ENCODE peak calls at places on chromosomes 7 and 10, in five cellular contexts. One of them, this sample, is unnamed.

GRCh38 chr7:150976529-150977381 is 1.4 kb downstream of the KCNH2 start:
- DNase-seq in HepG2: no peak
- DNase-seq in SK-N-SH: peak
- DNase-seq in K562: peak
- DNase-seq in GM12878: no peak
- DNase-seq in this sample: no peak

GRCh38 chr10:32055478-32056135 is 618 bp downstream of the KIF5B start:
- DNase-seq in K562: peak
- DNase-seq in SK-N-SH: peak
- DNase-seq in GM12878: no peak
- DNase-seq in HepG2: peak
- DNase-seq in this sample: no peak

GRCh38 chr7:157684596-157685429 is 348.0 kb downstream of the DNAJB6 start:
- DNase-seq in K562: no peak
- DNase-seq in SK-N-SH: peak
- DNase-seq in HepG2: no peak
- DNase-seq in GM12878: no peak
- DNase-seq in this sample: no peak

GRCh38 chr10:87058171-87058570 is 36.5 kb downstream of the GLUD1 start:
- DNase-seq in HepG2: no peak
- DNase-seq in K562: no peak
- DNase-seq in SK-N-SH: no peak
- DNase-seq in GM12878: no peak
- DNase-seq in this sample: no peak

GRCh38 chr10:68561804-68562649 is 1.9 kb downstream of the TET1 start:
- DNase-seq in K562: peak
- DNase-seq in GM12878: no peak
- DNase-seq in HepG2: no peak
- DNase-seq in SK-N-SH: peak
- DNase-seq in this sample: no peak

GRCh38 chr10:79981673-79982485 is 33.0 kb upstream of the SFTPD start:
- DNase-seq in GM12878: no peak
- DNase-seq in HepG2: peak
- DNase-seq in SK-N-SH: peak
- DNase-seq in K562: no peak
- DNase-seq in this sample: peak

GRCh38 chr7:103134866-103135554 is 13.9 kb downstream of the NAPEPLD start:
- DNase-seq in K562: no peak
- DNase-seq in HepG2: no peak
- DNase-seq in GM12878: no peak
- DNase-seq in SK-N-SH: peak
- DNase-seq in this sample: no peak

GRCh38 chr7:43337191-43337590 is 224.7 kb downstream of the HECW1 start:
- DNase-seq in K562: no peak
- DNase-seq in HepG2: no peak
- DNase-seq in SK-N-SH: no peak
- DNase-seq in GM12878: no peak
- DNase-seq in this sample: no peak

GRCh38 chr7:137313196-137313595 is 30.3 kb downstream of the PTN start:
- DNase-seq in K562: no peak
- DNase-seq in SK-N-SH: no peak
- DNase-seq in HepG2: no peak
- DNase-seq in GM12878: no peak
- DNase-seq in this sample: no peak

GRCh38 chr10:22148956-22149355 is 68.9 kb downstream of the EBLN1 start:
- DNase-seq in HepG2: no peak
- DNase-seq in GM12878: no peak
- DNase-seq in SK-N-SH: no peak
- DNase-seq in K562: no peak
- DNase-seq in this sample: no peak

GRCh38 chr7:117993377-117994003 is 120.2 kb upstream of the CTTNBP2 start:
- DNase-seq in HepG2: peak
- DNase-seq in GM12878: no peak
- DNase-seq in K562: peak
- DNase-seq in SK-N-SH: peak
- DNase-seq in this sample: peak

GRCh38 chr7:30084195-30084594 is 50.6 kb upstream of the MTURN start:
- DNase-seq in HepG2: no peak
- DNase-seq in K562: no peak
- DNase-seq in SK-N-SH: no peak
- DNase-seq in GM12878: no peak
- DNase-seq in this sample: no peak

GRCh38 chr7:13262929-13263530 is 575.6 kb downstream of the ARL4A start:
- DNase-seq in HepG2: peak
- DNase-seq in K562: peak
- DNase-seq in SK-N-SH: peak
- DNase-seq in GM12878: no peak
- DNase-seq in this sample: peak

GRCh38 chr7:148624735-148625134 is 34.2 kb downstream of the C7orf33 start:
- DNase-seq in HepG2: no peak
- DNase-seq in K562: no peak
- DNase-seq in SK-N-SH: no peak
- DNase-seq in GM12878: no peak
- DNase-seq in this sample: no peak

GRCh38 chr7:25752967-25753791 is 398.8 kb upstream of the NFE2L3 start:
- DNase-seq in SK-N-SH: no peak
- DNase-seq in GM12878: no peak
- DNase-seq in HepG2: no peak
- DNase-seq in K562: no peak
- DNase-seq in this sample: no peak

GRCh38 chr10:101609481-101609880 is 21.4 kb downstream of the DPCD start:
- DNase-seq in HepG2: no peak
- DNase-seq in GM12878: no peak
- DNase-seq in K562: no peak
- DNase-seq in SK-N-SH: no peak
- DNase-seq in this sample: no peak

GRCh38 chr10:77689339-77689738 is 51.7 kb upstream of the KCNMA1 start:
- DNase-seq in SK-N-SH: no peak
- DNase-seq in GM12878: no peak
- DNase-seq in HepG2: no peak
- DNase-seq in K562: no peak
- DNase-seq in this sample: no peak

GRCh38 chr10:132452216-132452650 is 55.2 kb downstream of the PWWP2B start:
- DNase-seq in SK-N-SH: no peak
- DNase-seq in HepG2: no peak
- DNase-seq in K562: no peak
- DNase-seq in GM12878: no peak
- DNase-seq in this sample: no peak

GRCh38 chr7:116810267-116811116 is 51.9 kb upstream of the CAPZA2 start:
- DNase-seq in K562: no peak
- DNase-seq in SK-N-SH: no peak
- DNase-seq in GM12878: no peak
- DNase-seq in HepG2: peak
- DNase-seq in this sample: no peak

GRCh38 chr10:27747096-27747451 is 1.5 kb upstream of the MKX start:
- DNase-seq in HepG2: no peak
- DNase-seq in SK-N-SH: no peak
- DNase-seq in K562: no peak
- DNase-seq in GM12878: no peak
- DNase-seq in this sample: no peak

GRCh38 chr7:69932034-69932628 is 333.9 kb downstream of the AUTS2 start:
- DNase-seq in SK-N-SH: peak
- DNase-seq in K562: peak
- DNase-seq in GM12878: no peak
- DNase-seq in HepG2: no peak
- DNase-seq in this sample: no peak

GRCh38 chr10:79082631-79083581 is 14.1 kb downstream of the ZMIZ1 start:
- DNase-seq in HepG2: no peak
- DNase-seq in SK-N-SH: no peak
- DNase-seq in GM12878: no peak
- DNase-seq in K562: peak
- DNase-seq in this sample: no peak

GRCh38 chr10:69826094-69826493 is 24.4 kb downstream of the COL13A1 start:
- DNase-seq in SK-N-SH: no peak
- DNase-seq in GM12878: no peak
- DNase-seq in HepG2: no peak
- DNase-seq in K562: no peak
- DNase-seq in this sample: no peak

GRCh38 chr7:108129018-108129965 is 869 bp downstream of the LAMB4 start:
- DNase-seq in GM12878: no peak
- DNase-seq in SK-N-SH: peak
- DNase-seq in K562: peak
- DNase-seq in HepG2: no peak
- DNase-seq in this sample: no peak

GRCh38 chr7:21146642-21147423 is 281.1 kb upstream of the SP4 start:
- DNase-seq in K562: no peak
- DNase-seq in GM12878: no peak
- DNase-seq in SK-N-SH: no peak
- DNase-seq in HepG2: no peak
- DNase-seq in this sample: no peak

GRCh38 chr10:64430690-64431323 is 909.6 kb downstream of the REEP3 start:
- DNase-seq in HepG2: peak
- DNase-seq in GM12878: no peak
- DNase-seq in K562: peak
- DNase-seq in SK-N-SH: peak
- DNase-seq in this sample: peak

DNA sequence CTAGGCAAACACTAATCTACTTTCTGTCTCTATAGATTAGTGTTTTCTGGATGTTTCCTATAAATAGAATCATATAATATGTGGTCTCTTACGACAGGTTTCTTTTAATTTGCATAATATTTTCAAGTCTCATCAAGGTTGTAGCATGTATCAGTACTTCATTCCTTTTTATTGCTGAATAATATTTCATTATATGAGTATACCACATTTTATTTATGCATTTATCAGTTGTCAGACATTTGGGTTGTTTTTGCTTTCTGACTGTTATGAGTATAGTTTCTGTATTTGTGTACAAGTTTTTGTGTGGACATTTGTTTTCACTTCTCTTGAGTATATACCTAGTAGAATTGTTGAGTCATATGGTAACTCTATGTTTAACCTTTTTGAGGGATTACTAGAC is 48.2 kb downstream of the SHOC2 start:
- DNase-seq in K562: no peak
- DNase-seq in HepG2: no peak
- DNase-seq in GM12878: no peak
- DNase-seq in SK-N-SH: no peak
- DNase-seq in this sample: no peak
- TF ChIP-seq ZBTB33 in K562: no peak
- TF ChIP-seq ZBTB33 in HepG2: no peak
- TF ChIP-seq ZBTB33 in GM12878: no peak
- TF ChIP-seq ZBTB33 in SK-N-SH: no peak
- TF ChIP-seq ZBTB33 in this sample: no peak

GRCh38 chr7:6153646-6154541 is 118.5 kb downstream of the CYTH3 start:
- DNase-seq in GM12878: no peak
- DNase-seq in HepG2: no peak
- DNase-seq in SK-N-SH: no peak
- DNase-seq in K562: no peak
- DNase-seq in this sample: no peak

GRCh38 chr7:6157685-6158423 is 114.6 kb downstream of the CYTH3 start:
- DNase-seq in HepG2: no peak
- DNase-seq in SK-N-SH: no peak
- DNase-seq in K562: no peak
- DNase-seq in GM12878: no peak
- DNase-seq in this sample: no peak

GRCh38 chr7:6154542-6155404 is 117.7 kb downstream of the CYTH3 start:
- DNase-seq in HepG2: no peak
- DNase-seq in SK-N-SH: peak
- DNase-seq in GM12878: no peak
- DNase-seq in K562: no peak
- DNase-seq in this sample: no peak

GRCh38 chr7:6156734-6157133 is 115.7 kb downstream of the CYTH3 start:
- DNase-seq in K562: no peak
- DNase-seq in GM12878: no peak
- DNase-seq in SK-N-SH: no peak
- DNase-seq in HepG2: no peak
- DNase-seq in this sample: no peak

DNA sequence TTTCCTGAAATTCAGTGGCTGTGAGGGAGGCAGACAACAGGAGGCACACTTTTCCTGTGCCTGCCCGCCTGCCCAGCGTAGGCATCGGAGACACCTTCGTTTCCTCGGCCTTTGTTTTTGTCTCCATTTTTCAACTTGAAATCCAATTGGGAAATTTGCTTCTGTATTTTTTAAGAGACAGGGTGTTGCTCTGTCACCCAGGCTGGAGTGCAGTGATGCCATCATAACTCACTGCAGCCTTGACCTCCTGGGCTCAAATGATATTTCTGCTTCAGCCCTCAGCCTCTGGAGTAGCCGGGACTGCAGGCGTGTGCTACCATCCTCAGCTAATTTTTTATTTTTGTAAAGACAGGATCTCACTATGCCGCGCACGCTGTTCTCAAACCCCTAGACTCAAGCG is 116.8 kb downstream of the CYTH3 start:
- DNase-seq in K562: no peak
- DNase-seq in HepG2: no peak
- DNase-seq in SK-N-SH: no peak
- DNase-seq in GM12878: no peak
- DNase-seq in this sample: no peak
- H3K4me3 ChIP-seq in K562: no peak
- H3K4me3 ChIP-seq in HepG2: no peak
- H3K4me3 ChIP-seq in SK-N-SH: no peak
- H3K4me3 ChIP-seq in GM12878: no peak
- H3K4me3 ChIP-seq in this sample: no peak

DNA sequence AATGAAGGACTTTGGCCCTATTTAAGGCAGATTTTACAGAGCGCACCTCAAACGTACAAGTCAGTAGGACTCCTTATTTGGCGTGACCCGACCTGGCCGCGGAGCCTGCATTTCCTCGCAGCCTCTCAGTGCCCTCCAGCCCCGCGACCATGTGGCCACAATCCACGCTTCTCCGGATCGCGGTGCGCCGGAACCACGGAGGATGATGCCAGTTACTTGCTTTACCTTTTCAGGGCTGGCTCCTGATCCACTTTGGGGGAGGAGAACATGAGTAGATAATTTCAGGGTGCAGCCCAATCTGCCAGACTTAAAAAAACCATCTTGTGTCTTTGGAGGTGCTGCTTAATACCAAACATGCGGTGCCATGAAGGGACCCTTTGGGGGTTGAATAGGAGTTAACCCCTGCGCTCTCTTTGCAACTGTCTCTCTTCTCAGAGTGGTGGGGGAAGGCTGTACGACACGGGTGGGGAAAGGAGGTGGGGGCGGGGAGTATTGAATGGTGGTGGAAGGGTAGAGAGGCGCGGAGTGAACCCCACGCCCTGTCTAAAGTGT is 1.5 kb downstream of the FRAT1 start:
- DNase-seq in GM12878: no peak
- DNase-seq in HepG2: no peak
- DNase-seq in SK-N-SH: peak
- DNase-seq in K562: no peak
- DNase-seq in this sample: no peak
- TF ChIP-seq ZBTB33 in GM12878: no peak
- TF ChIP-seq ZBTB33 in HepG2: peak
- TF ChIP-seq ZBTB33 in SK-N-SH: no peak
- TF ChIP-seq ZBTB33 in K562: no peak
- TF ChIP-seq ZBTB33 in this sample: no peak

DNA sequence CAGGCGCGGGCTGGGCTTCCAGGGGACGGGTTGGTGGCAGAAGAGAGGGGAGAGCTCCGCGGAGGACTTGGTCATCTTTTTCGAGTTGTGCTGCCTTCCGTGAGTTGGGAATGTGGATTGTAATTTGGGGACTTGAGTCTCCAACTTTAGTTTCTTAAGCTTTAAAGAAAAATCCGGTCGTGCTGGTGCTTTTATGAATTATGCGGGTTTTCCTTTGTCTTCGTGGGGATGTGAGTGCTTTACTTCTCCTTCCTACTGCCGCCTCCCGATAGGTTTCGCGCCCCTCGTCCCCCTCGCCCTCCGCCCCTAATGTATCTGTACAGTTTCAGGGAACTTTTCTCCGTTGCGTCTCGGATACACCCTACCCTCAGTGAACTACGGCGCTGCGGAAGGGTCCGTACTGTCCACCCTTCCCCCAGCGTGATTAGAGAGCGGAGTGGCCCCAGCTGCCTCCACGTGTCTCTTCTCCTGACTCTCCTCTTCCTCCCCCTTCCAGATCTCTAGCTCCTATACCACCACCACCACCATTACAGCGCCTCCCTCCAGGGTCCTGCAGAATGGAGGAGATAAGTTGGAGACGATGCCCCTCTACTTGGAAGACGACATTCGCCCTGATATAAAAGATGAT is 649 bp downstream of the SCD start:
- DNase-seq in GM12878: no peak
- DNase-seq in SK-N-SH: peak
- DNase-seq in HepG2: no peak
- DNase-seq in K562: peak
- DNase-seq in this sample: no peak
- H3K4me3 ChIP-seq in GM12878: peak
- H3K4me3 ChIP-seq in SK-N-SH: peak
- H3K4me3 ChIP-seq in HepG2: peak
- H3K4me3 ChIP-seq in K562: peak
- H3K4me3 ChIP-seq in this sample: peak